ENCODE peak calls at places on chromosomes 3 and 15, in eight cellular contexts. R, T, S, Z, V, J, M and X are unnamed samples.

GRCh38 chr15:101469520-101470288 is 19.8 kb downstream of the PCSK6 start:
- DNase-seq in R (no peak), T (no peak), S (no peak), Z (no peak), V (no peak), J (no peak), M (no peak), X (no peak)

GRCh38 chr3:43059456-43059855 is 46.4 kb downstream of the POMGNT2 start:
- DNase-seq in R (no peak), T (no peak), S (no peak), Z (no peak), V (no peak), J (no peak), M (no peak), X (no peak)

GRCh38 chr15:75502360-75502759 is 50.9 kb upstream of the SIN3A start:
- DNase-seq in R (no peak), T (no peak), S (no peak), Z (no peak), V (no peak), J (no peak), M (no peak), X (no peak)

GRCh38 chr15:59539799-59540198 is 71.8 kb upstream of the GCNT3 start:
- DNase-seq in R (peak; percentile 60), T (no peak), S (no peak), Z (no peak), V (no peak), J (no peak), M (peak; percentile 11), X (no peak)

GRCh38 chr15:36784717-36785116 is 205.3 kb downstream of the CDIN1 start:
- DNase-seq in R (no peak), T (no peak), S (no peak), Z (no peak), V (no peak), J (no peak), M (no peak), X (no peak)

GRCh38 chr3:39707314-39707909 is 102.0 kb upstream of the MYRIP start:
- DNase-seq in R (peak; percentile 18), T (no peak), S (peak; percentile 30), Z (no peak), V (peak; percentile 71), J (no peak), M (peak; percentile 68), X (peak; percentile 23)

GRCh38 chr3:150913174-150913922 is 8.1 kb upstream of the MINDY4B start:
- DNase-seq in R (no peak), T (no peak), S (no peak), Z (no peak), V (no peak), J (no peak), M (no peak), X (no peak)

GRCh38 chr3:153547984-153548383 is 386.0 kb downstream of the RAP2B start:
- DNase-seq in R (no peak), T (no peak), S (no peak), Z (no peak), V (no peak), J (no peak), M (peak; percentile 7), X (no peak)

GRCh38 chr3:129412542-129413198 is 15.8 kb downstream of the EFCAB12 start:
- DNase-seq in R (no peak), T (no peak), S (no peak), Z (no peak), V (no peak), J (no peak), M (no peak), X (no peak)

GRCh38 chr15:94370197-94370987 is 139.0 kb downstream of the MCTP2 start:
- DNase-seq in R (no peak), T (no peak), S (no peak), Z (no peak), V (no peak), J (no peak), M (no peak), X (no peak)

GRCh38 chr15:99423186-99424130 is 142.3 kb upstream of the MEF2A start:
- DNase-seq in R (no peak), T (no peak), S (no peak), Z (no peak), V (no peak), J (no peak), M (no peak), X (no peak)

GRCh38 chr3:33749546-33750215 is 31.6 kb upstream of the CLASP2 start:
- DNase-seq in R (no peak), T (no peak), S (no peak), Z (no peak), V (no peak), J (no peak), M (no peak), X (no peak)

GRCh38 chr3:157442729-157443128 is 6.1 kb downstream of the PTX3 start:
- DNase-seq in R (peak; percentile 23), T (no peak), S (no peak), Z (no peak), V (no peak), J (no peak), M (no peak), X (no peak)

GRCh38 chr3:184635774-184636173 is 74.2 kb downstream of the EPHB3 start:
- DNase-seq in R (no peak), T (no peak), S (no peak), Z (no peak), V (no peak), J (no peak), M (no peak), X (no peak)

GRCh38 chr3:115100172-115100571 is 46.9 kb downstream of the ZBTB20 start:
- DNase-seq in R (peak; percentile 78), T (peak; percentile 0), S (no peak), Z (no peak), V (peak; percentile 7), J (peak; percentile 23), M (peak; percentile 88), X (no peak)

GRCh38 chr3:63069780-63070540 is 194.7 kb upstream of the CADPS start:
- DNase-seq in R (no peak), T (no peak), S (no peak), Z (no peak), V (no peak), J (no peak), M (peak; percentile 45), X (no peak)

GRCh38 chr3:138296639-138297038 is 33.0 kb downstream of the NME9 start:
- DNase-seq in R (no peak), T (no peak), S (no peak), Z (no peak), V (peak; percentile 14), J (no peak), M (no peak), X (peak; percentile 7)